ENCODE peak calls at places on chromosomes 16 and 17, in six cellular contexts. One of them, this sample, is unnamed.

GRCh38 chr17:82097187-82097918 is 683 bp downstream of the FASN start:
- DNase-seq in uterus: peak
- DNase-seq in IMR-90: peak
- DNase-seq in HFFc6: peak
- DNase-seq in endothelial cell: peak
- DNase-seq in A549: peak
- DNase-seq in this sample: peak

GRCh38 chr16:25141648-25142047 is 30.1 kb downstream of the LCMT1 start:
- DNase-seq in uterus: peak
- DNase-seq in IMR-90: no peak
- DNase-seq in HFFc6: no peak
- DNase-seq in endothelial cell: no peak
- DNase-seq in A549: no peak
- DNase-seq in this sample: no peak

GRCh38 chr17:67605259-67605912 is 112.3 kb upstream of the NOL11 start:
- DNase-seq in uterus: peak
- DNase-seq in IMR-90: no peak
- DNase-seq in HFFc6: no peak
- DNase-seq in endothelial cell: no peak
- DNase-seq in A549: no peak
- DNase-seq in this sample: no peak

GRCh38 chr17:57935833-57936807 is 19.1 kb downstream of the CUEDC1 start:
- DNase-seq in uterus: peak
- DNase-seq in IMR-90: peak
- DNase-seq in HFFc6: peak
- DNase-seq in endothelial cell: peak
- DNase-seq in A549: no peak
- DNase-seq in this sample: peak

GRCh38 chr17:37648555-37648954 is 5.3 kb upstream of the DDX52 start:
- DNase-seq in uterus: no peak
- DNase-seq in IMR-90: peak
- DNase-seq in HFFc6: peak
- DNase-seq in endothelial cell: no peak
- DNase-seq in A549: no peak
- DNase-seq in this sample: no peak

GRCh38 chr16:65068151-65068740 is 53.6 kb downstream of the CDH11 start:
- DNase-seq in uterus: peak
- DNase-seq in IMR-90: peak
- DNase-seq in HFFc6: peak
- DNase-seq in endothelial cell: no peak
- DNase-seq in A549: no peak
- DNase-seq in this sample: no peak

GRCh38 chr17:20189979-20190378 is 180.8 kb downstream of the SPECC1 start:
- DNase-seq in uterus: no peak
- DNase-seq in IMR-90: no peak
- DNase-seq in HFFc6: no peak
- DNase-seq in endothelial cell: no peak
- DNase-seq in A549: no peak
- DNase-seq in this sample: no peak

GRCh38 chr16:24848065-24848464 is 2.3 kb downstream of the SLC5A11 start:
- DNase-seq in uterus: no peak
- DNase-seq in IMR-90: peak
- DNase-seq in HFFc6: peak
- DNase-seq in endothelial cell: no peak
- DNase-seq in A549: no peak
- DNase-seq in this sample: no peak

GRCh38 chr17:47848198-47848513 is 2.8 kb downstream of the SP6 start:
- DNase-seq in uterus: no peak
- DNase-seq in IMR-90: no peak
- DNase-seq in HFFc6: no peak
- DNase-seq in endothelial cell: no peak
- DNase-seq in A549: no peak
- DNase-seq in this sample: no peak

GRCh38 chr17:57735707-57736106 is 9.4 kb downstream of the CCDC182 start:
- DNase-seq in uterus: no peak
- DNase-seq in IMR-90: no peak
- DNase-seq in HFFc6: no peak
- DNase-seq in endothelial cell: peak
- DNase-seq in A549: peak
- DNase-seq in this sample: no peak

GRCh38 chr17:4230142-4230541 is 33.6 kb downstream of the ANKFY1 start:
- DNase-seq in uterus: peak
- DNase-seq in IMR-90: peak
- DNase-seq in HFFc6: peak
- DNase-seq in endothelial cell: no peak
- DNase-seq in A549: peak
- DNase-seq in this sample: no peak

GRCh38 chr16:619476-620100 is 11.2 kb upstream of the WFIKKN1 start:
- DNase-seq in uterus: no peak
- DNase-seq in IMR-90: no peak
- DNase-seq in HFFc6: no peak
- DNase-seq in endothelial cell: no peak
- DNase-seq in A549: no peak
- DNase-seq in this sample: no peak

GRCh38 chr16:87203060-87203656 is 114.0 kb downstream of the C16orf95 start:
- DNase-seq in uterus: no peak
- DNase-seq in IMR-90: peak
- DNase-seq in HFFc6: peak
- DNase-seq in endothelial cell: peak
- DNase-seq in A549: peak
- DNase-seq in this sample: peak

GRCh38 chr17:18319604-18320256 is 4.6 kb downstream of the SMCR8 start:
- DNase-seq in uterus: no peak
- DNase-seq in IMR-90: peak
- DNase-seq in HFFc6: peak
- DNase-seq in endothelial cell: peak
- DNase-seq in A549: peak
- DNase-seq in this sample: peak

GRCh38 chr17:16929757-16930520 is 42.0 kb downstream of the TNFRSF13B start:
- DNase-seq in uterus: no peak
- DNase-seq in IMR-90: no peak
- DNase-seq in HFFc6: no peak
- DNase-seq in endothelial cell: no peak
- DNase-seq in A549: no peak
- DNase-seq in this sample: no peak

GRCh38 chr16:75267631-75268264 is 16.3 kb upstream of the BCAR1 start:
- DNase-seq in uterus: no peak
- DNase-seq in IMR-90: peak
- DNase-seq in HFFc6: peak
- DNase-seq in endothelial cell: no peak
- DNase-seq in A549: peak
- DNase-seq in this sample: no peak

GRCh38 chr16:74718741-74719610 is 18.3 kb upstream of the MLKL start:
- DNase-seq in uterus: no peak
- DNase-seq in IMR-90: no peak
- DNase-seq in HFFc6: no peak
- DNase-seq in endothelial cell: no peak
- DNase-seq in A549: no peak
- DNase-seq in this sample: no peak

GRCh38 chr17:77011173-77012011 is 129.4 kb upstream of the SEC14L1 start:
- DNase-seq in uterus: no peak
- DNase-seq in IMR-90: peak
- DNase-seq in HFFc6: peak
- DNase-seq in endothelial cell: peak
- DNase-seq in A549: peak
- DNase-seq in this sample: peak

GRCh38 chr17:43750154-43750553 is 8.4 kb downstream of the SOST start:
- DNase-seq in uterus: no peak
- DNase-seq in IMR-90: no peak
- DNase-seq in HFFc6: no peak
- DNase-seq in endothelial cell: no peak
- DNase-seq in A549: no peak
- DNase-seq in this sample: no peak

GRCh38 chr17:77842906-77843249 is 115.6 kb upstream of the TNRC6C start:
- DNase-seq in uterus: no peak
- DNase-seq in IMR-90: no peak
- DNase-seq in HFFc6: no peak
- DNase-seq in endothelial cell: no peak
- DNase-seq in A549: no peak
- DNase-seq in this sample: no peak

GRCh38 chr16:11679250-11679649 is 11.0 kb downstream of the SNN start:
- DNase-seq in uterus: no peak
- DNase-seq in IMR-90: no peak
- DNase-seq in HFFc6: no peak
- DNase-seq in endothelial cell: no peak
- DNase-seq in A549: no peak
- DNase-seq in this sample: no peak

GRCh38 chr16:81445143-81445922 is 725 bp downstream of the CMIP start:
- DNase-seq in uterus: no peak
- DNase-seq in IMR-90: peak
- DNase-seq in HFFc6: peak
- DNase-seq in endothelial cell: peak
- DNase-seq in A549: no peak
- DNase-seq in this sample: no peak

GRCh38 chr16:50708373-50709060 is 15.1 kb downstream of the NOD2 start:
- DNase-seq in uterus: no peak
- DNase-seq in IMR-90: no peak
- DNase-seq in HFFc6: no peak
- DNase-seq in endothelial cell: no peak
- DNase-seq in A549: no peak
- DNase-seq in this sample: no peak

GRCh38 chr17:33390479-33391027 is 97.5 kb upstream of the ASIC2 start:
- DNase-seq in uterus: no peak
- DNase-seq in IMR-90: no peak
- DNase-seq in HFFc6: peak
- DNase-seq in endothelial cell: no peak
- DNase-seq in A549: peak
- DNase-seq in this sample: no peak

GRCh38 chr16:31420037-31420436 is 8.1 kb downstream of the COX6A2 start:
- DNase-seq in uterus: no peak
- DNase-seq in IMR-90: no peak
- DNase-seq in HFFc6: no peak
- DNase-seq in endothelial cell: no peak
- DNase-seq in A549: no peak
- DNase-seq in this sample: no peak

GRCh38 chr16:9978160-9978725 is 204.0 kb downstream of the GRIN2A start:
- DNase-seq in uterus: no peak
- DNase-seq in IMR-90: no peak
- DNase-seq in HFFc6: no peak
- DNase-seq in endothelial cell: no peak
- DNase-seq in A549: no peak
- DNase-seq in this sample: no peak

GRCh38 chr17:343211-343610 is 9.4 kb downstream of the RPH3AL start:
- DNase-seq in uterus: no peak
- DNase-seq in IMR-90: no peak
- DNase-seq in HFFc6: no peak
- DNase-seq in endothelial cell: no peak
- DNase-seq in A549: no peak
- DNase-seq in this sample: no peak

GRCh38 chr16:78696797-78697196 is 597.3 kb downstream of the WWOX start:
- DNase-seq in uterus: no peak
- DNase-seq in IMR-90: no peak
- DNase-seq in HFFc6: no peak
- DNase-seq in endothelial cell: no peak
- DNase-seq in A549: no peak
- DNase-seq in this sample: no peak
- TF ChIP-seq CTCF in uterus: no peak
- TF ChIP-seq CTCF in IMR-90: no peak
- TF ChIP-seq CTCF in HFFc6: no peak
- TF ChIP-seq CTCF in endothelial cell: no peak
- TF ChIP-seq CTCF in A549: no peak
- TF ChIP-seq CTCF in this sample: no peak

DNA sequence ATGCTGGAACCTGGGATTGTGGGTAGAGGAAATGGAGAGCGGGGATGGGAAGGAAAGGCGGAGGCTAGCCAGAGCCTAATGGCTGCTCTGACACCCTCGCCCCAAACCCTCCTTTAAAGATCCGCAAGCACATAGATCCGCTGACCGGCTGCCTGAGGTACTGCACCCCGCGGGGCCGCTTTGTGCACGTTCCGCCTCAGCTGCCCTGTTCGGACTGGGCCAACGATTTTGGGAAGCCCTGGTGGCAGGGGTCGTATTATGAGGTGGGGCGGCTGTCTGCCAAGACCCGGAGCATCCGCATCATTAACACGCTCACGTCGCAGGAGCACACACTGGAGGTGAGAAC is 657 bp downstream of the CYB5D1 start:
- DNase-seq in uterus: peak
- DNase-seq in IMR-90: peak
- DNase-seq in HFFc6: peak
- DNase-seq in endothelial cell: peak
- DNase-seq in A549: peak
- DNase-seq in this sample: no peak
- TF ChIP-seq CTCF in uterus: peak
- TF ChIP-seq CTCF in IMR-90: peak
- TF ChIP-seq CTCF in HFFc6: peak
- TF ChIP-seq CTCF in endothelial cell: peak
- TF ChIP-seq CTCF in A549: peak
- TF ChIP-seq CTCF in this sample: peak

GRCh38 chr16:58337090-58337444 is 42.2 kb upstream of the PRSS54 start:
- DNase-seq in uterus: no peak
- DNase-seq in IMR-90: no peak
- DNase-seq in HFFc6: no peak
- DNase-seq in endothelial cell: no peak
- DNase-seq in A549: no peak
- DNase-seq in this sample: no peak

GRCh38 chr16:58338205-58338604 is 43.4 kb upstream of the PRSS54 start:
- DNase-seq in uterus: no peak
- DNase-seq in IMR-90: no peak
- DNase-seq in HFFc6: no peak
- DNase-seq in endothelial cell: no peak
- DNase-seq in A549: no peak
- DNase-seq in this sample: no peak

GRCh38 chr16:58336332-58337089 is 41.7 kb upstream of the PRSS54 start:
- DNase-seq in uterus: peak
- DNase-seq in IMR-90: peak
- DNase-seq in HFFc6: peak
- DNase-seq in endothelial cell: peak
- DNase-seq in A549: peak
- DNase-seq in this sample: peak

GRCh38 chr16:58333937-58334336 is 39.1 kb upstream of the PRSS54 start:
- DNase-seq in uterus: no peak
- DNase-seq in IMR-90: no peak
- DNase-seq in HFFc6: no peak
- DNase-seq in endothelial cell: no peak
- DNase-seq in A549: no peak
- DNase-seq in this sample: no peak

DNA sequence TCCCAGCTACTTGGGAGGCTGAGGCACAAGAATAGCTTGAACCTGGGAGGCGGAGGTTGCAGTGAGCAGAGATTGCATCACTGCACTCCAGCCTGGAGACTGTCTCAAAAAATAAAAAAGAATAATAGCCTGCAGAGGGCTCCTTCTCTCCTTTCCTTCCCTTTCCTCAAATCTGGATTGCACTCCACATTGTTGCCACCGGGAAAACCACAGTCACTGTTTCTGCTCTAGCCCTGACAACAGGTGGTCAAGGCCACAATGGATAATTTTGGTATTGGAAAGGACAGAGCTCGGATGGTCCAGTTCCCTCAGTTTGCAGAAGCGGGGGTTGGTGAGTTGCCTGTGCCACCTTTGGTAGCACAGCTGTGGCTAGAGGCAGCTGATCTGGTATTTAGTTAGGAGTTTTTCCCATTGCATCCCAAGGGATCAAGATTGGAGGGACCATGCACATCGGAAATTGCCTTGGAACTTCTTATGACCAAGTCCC is 44.7 kb upstream of the PRSS54 start:
- DNase-seq in uterus: no peak
- DNase-seq in IMR-90: no peak
- DNase-seq in HFFc6: peak
- DNase-seq in endothelial cell: peak
- DNase-seq in A549: peak
- DNase-seq in this sample: no peak
- TF ChIP-seq CTCF in uterus: peak
- TF ChIP-seq CTCF in IMR-90: peak
- TF ChIP-seq CTCF in HFFc6: peak
- TF ChIP-seq CTCF in endothelial cell: peak
- TF ChIP-seq CTCF in A549: peak
- TF ChIP-seq CTCF in this sample: peak

GRCh38 chr16:84950906-84951305 is 60.4 kb downstream of the ZDHHC7 start:
- DNase-seq in uterus: no peak
- DNase-seq in IMR-90: no peak
- DNase-seq in HFFc6: no peak
- DNase-seq in endothelial cell: no peak
- DNase-seq in A549: peak
- DNase-seq in this sample: peak
- TF ChIP-seq CTCF in uterus: no peak
- TF ChIP-seq CTCF in IMR-90: peak
- TF ChIP-seq CTCF in HFFc6: peak
- TF ChIP-seq CTCF in endothelial cell: peak
- TF ChIP-seq CTCF in A549: peak
- TF ChIP-seq CTCF in this sample: peak